ENCODE peak calls at places on chromosome 14, in eight cellular contexts. Q, H, L, N, M, U, P and Y are unnamed samples.

GRCh38 chr14:89721330-89721729 is 233.2 kb downstream of the EFCAB11 start:
- DNase-seq in Q (no peak), H (no peak), L (no peak), N (no peak), M (no peak), U (no peak), P (no peak), Y (no peak)

GRCh38 chr14:70282666-70283065 is 76.8 kb downstream of the COX16 start:
- DNase-seq in Q (no peak), H (no peak), L (no peak), N (no peak), M (no peak), U (no peak), P (no peak), Y (no peak)

GRCh38 chr14:53151867-53152626 is 1.1 kb downstream of the DDHD1 start:
- DNase-seq in Q (peak), H (peak), L (peak), N (peak), M (no peak), U (peak), P (peak), Y (no peak)

GRCh38 chr14:24100197-24100981 is 6.3 kb downstream of the PCK2 start:
- DNase-seq in Q (no peak), H (no peak), L (no peak), N (no peak), M (no peak), U (no peak), P (no peak), Y (no peak)

GRCh38 chr14:22099942-22100763 is 426.5 kb upstream of the OR4E1 start:
- DNase-seq in Q (peak), H (peak), L (peak), N (peak), M (peak), U (peak), P (peak), Y (no peak)

GRCh38 chr14:33451211-33451610 is 499.7 kb downstream of the EGLN3 start:
- DNase-seq in Q (no peak), H (peak), L (no peak), N (no peak), M (no peak), U (no peak), P (no peak), Y (no peak)

GRCh38 chr14:92517761-92518160 is 4.2 kb downstream of the RIN3 start:
- DNase-seq in Q (peak), H (no peak), L (no peak), N (no peak), M (no peak), U (no peak), P (no peak), Y (no peak)

GRCh38 chr14:24051162-24051788 is 534 bp upstream of the CARMIL3 start:
- DNase-seq in Q (no peak), H (no peak), L (no peak), N (no peak), M (no peak), U (peak), P (peak), Y (no peak)

GRCh38 chr14:27384124-27384523 is 786.3 kb upstream of the NOVA1 start:
- DNase-seq in Q (no peak), H (no peak), L (no peak), N (no peak), M (no peak), U (no peak), P (no peak), Y (no peak)

GRCh38 chr14:102711946-102712345 is 65.3 kb upstream of the TRAF3 start:
- DNase-seq in Q (no peak), H (peak), L (no peak), N (no peak), M (no peak), U (no peak), P (no peak), Y (no peak)

GRCh38 chr14:102917056-102917385 is 5.4 kb upstream of the AMN start:
- DNase-seq in Q (no peak), H (no peak), L (no peak), N (no peak), M (no peak), U (peak), P (no peak), Y (no peak)

GRCh38 chr14:48943913-48944312 is 642.3 kb downstream of the RPS29 start:
- DNase-seq in Q (no peak), H (no peak), L (no peak), N (no peak), M (no peak), U (no peak), P (no peak), Y (no peak)

GRCh38 chr14:74048291-74048690 is 29.1 kb downstream of the BBOF1 start:
- DNase-seq in Q (no peak), H (no peak), L (no peak), N (peak), M (no peak), U (no peak), P (no peak), Y (no peak)

GRCh38 chr14:45212231-45212630 is 40.8 kb downstream of the MIS18BP1 start:
- DNase-seq in Q (no peak), H (no peak), L (no peak), N (no peak), M (no peak), U (no peak), P (no peak), Y (no peak)

GRCh38 chr14:32078030-32078793 is 1.1 kb downstream of the ARHGAP5 start:
- DNase-seq in Q (no peak), H (peak), L (peak), N (peak), M (no peak), U (peak), P (peak), Y (no peak)

GRCh38 chr14:32075636-32076277 is 1.3 kb upstream of the ARHGAP5 start:
- DNase-seq in Q (no peak), H (peak), L (peak), N (no peak), M (no peak), U (peak), P (no peak), Y (no peak)

GRCh38 chr14:32077081-32078029 is at the start of gene ARHGAP5:
- DNase-seq in Q (peak), H (peak), L (no peak), N (no peak), M (no peak), U (peak), P (peak), Y (no peak)

GRCh38 chr14:32074887-32075572 is 2.1 kb upstream of the ARHGAP5 start:
- DNase-seq in Q (no peak), H (peak), L (no peak), N (no peak), M (no peak), U (no peak), P (no peak), Y (no peak)

GRCh38 chr14:32076278-32077080 is 625 bp upstream of the ARHGAP5 start:
- DNase-seq in Q (peak), H (peak), L (peak), N (peak), M (peak), U (peak), P (peak), Y (peak)
- TF ChIP-seq POLR2AphosphoS5 in Q (peak), H (peak), L (peak), N (no peak), M (peak), U (peak), P (peak), Y (no peak)

GRCh38 chr14:88556581-88556980 is 1.8 kb upstream of the PTPN21 start:
- DNase-seq in Q (no peak), H (no peak), L (no peak), N (no peak), M (no peak), U (no peak), P (no peak), Y (no peak)

GRCh38 chr14:88562532-88562830 is 356 bp upstream of the ZC3H14 start:
- DNase-seq in Q (no peak), H (no peak), L (no peak), N (no peak), M (no peak), U (no peak), P (no peak), Y (no peak)

GRCh38 chr14:88563845-88564244 is 1.0 kb downstream of the ZC3H14 start:
- DNase-seq in Q (no peak), H (no peak), L (no peak), N (no peak), M (no peak), U (no peak), P (no peak), Y (no peak)

GRCh38 chr14:88562831-88563686 is at the start of gene ZC3H14:
- DNase-seq in Q (peak), H (peak), L (peak), N (peak), M (no peak), U (peak), P (peak), Y (peak)

GRCh38 chr14:88559852-88560251 is 3.0 kb upstream of the ZC3H14 start:
- DNase-seq in Q (no peak), H (peak), L (no peak), N (no peak), M (no peak), U (no peak), P (no peak), Y (no peak)
- TF ChIP-seq CTCF in Q (peak), H (peak), L (peak), N (peak), M (peak), U (peak), P (no peak), Y (peak)

GRCh38 chr14:95946867-95947266 is 70.2 kb downstream of the TUNAR start:
- DNase-seq in Q (no peak), H (no peak), L (no peak), N (no peak), M (no peak), U (no peak), P (no peak), Y (no peak)

GRCh38 chr14:95943699-95944098 is 67.1 kb downstream of the TUNAR start:
- DNase-seq in Q (no peak), H (no peak), L (no peak), N (no peak), M (no peak), U (no peak), P (no peak), Y (no peak)

GRCh38 chr14:95953111-95953724 is 76.6 kb downstream of the TUNAR start:
- DNase-seq in Q (no peak), H (no peak), L (no peak), N (no peak), M (no peak), U (no peak), P (no peak), Y (no peak)

GRCh38 chr14:95948608-95949007 is 72.0 kb downstream of the TUNAR start:
- DNase-seq in Q (no peak), H (no peak), L (no peak), N (no peak), M (no peak), U (no peak), P (no peak), Y (no peak)
- TF ChIP-seq POLR2AphosphoS5 in Q (no peak), H (no peak), L (no peak), N (no peak), M (no peak), U (no peak), P (no peak), Y (no peak)

GRCh38 chr14:75259510-75259855 is 19.1 kb upstream of the FOS start:
- DNase-seq in Q (no peak), H (no peak), L (no peak), N (no peak), M (no peak), U (no peak), P (no peak), Y (no peak)

GRCh38 chr14:75267141-75267601 is 11.5 kb upstream of the FOS start:
- DNase-seq in Q (peak), H (no peak), L (no peak), N (no peak), M (no peak), U (no peak), P (no peak), Y (no peak)

GRCh38 chr14:75262641-75263040 is 16.0 kb upstream of the FOS start:
- DNase-seq in Q (no peak), H (no peak), L (no peak), N (no peak), M (no peak), U (no peak), P (no peak), Y (no peak)

GRCh38 chr14:75259946-75260545 is 18.6 kb upstream of the FOS start:
- DNase-seq in Q (no peak), H (no peak), L (no peak), N (no peak), M (no peak), U (no peak), P (no peak), Y (no peak)

GRCh38 chr14:75264036-75264435 is 14.6 kb upstream of the FOS start:
- DNase-seq in Q (peak), H (no peak), L (peak), N (no peak), M (no peak), U (no peak), P (no peak), Y (no peak)
- TF ChIP-seq CTCF in Q (no peak), H (no peak), L (peak), N (no peak), M (no peak), U (no peak), P (no peak), Y (no peak)

DNA sequence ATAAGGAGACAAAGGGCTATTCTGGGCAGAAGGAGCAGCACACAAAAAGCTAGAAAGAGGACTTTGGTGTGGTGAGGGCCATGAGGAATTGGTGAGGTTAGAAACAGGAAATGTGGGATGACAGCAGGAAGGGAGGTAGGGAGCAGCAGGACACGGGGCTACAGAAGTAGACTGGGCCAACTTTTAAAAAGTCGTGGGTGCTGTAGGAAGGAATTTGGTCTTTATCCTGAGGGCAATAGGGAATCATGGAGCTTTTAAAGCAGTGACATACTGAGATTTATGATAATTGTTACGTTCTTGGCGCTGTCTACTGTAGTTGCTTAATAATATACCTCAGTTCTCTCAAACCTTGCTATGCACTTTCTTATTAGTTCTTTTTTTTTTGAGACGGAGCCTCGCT is 8.2 kb upstream of the CHURC1 start:
- DNase-seq in Q (no peak), H (no peak), L (no peak), N (no peak), M (no peak), U (no peak), P (no peak), Y (no peak)
- TF ChIP-seq POLR2AphosphoS5 in Q (no peak), H (no peak), L (no peak), N (no peak), M (no peak), U (no peak), P (no peak), Y (no peak)

GRCh38 chr14:72054929-72055328 is 122.7 kb downstream of the RGS6 start:
- DNase-seq in Q (no peak), H (no peak), L (no peak), N (no peak), M (no peak), U (no peak), P (no peak), Y (no peak)
- TF ChIP-seq CTCF in Q (no peak), H (no peak), L (no peak), N (no peak), M (no peak), U (no peak), P (no peak), Y (no peak)

DNA sequence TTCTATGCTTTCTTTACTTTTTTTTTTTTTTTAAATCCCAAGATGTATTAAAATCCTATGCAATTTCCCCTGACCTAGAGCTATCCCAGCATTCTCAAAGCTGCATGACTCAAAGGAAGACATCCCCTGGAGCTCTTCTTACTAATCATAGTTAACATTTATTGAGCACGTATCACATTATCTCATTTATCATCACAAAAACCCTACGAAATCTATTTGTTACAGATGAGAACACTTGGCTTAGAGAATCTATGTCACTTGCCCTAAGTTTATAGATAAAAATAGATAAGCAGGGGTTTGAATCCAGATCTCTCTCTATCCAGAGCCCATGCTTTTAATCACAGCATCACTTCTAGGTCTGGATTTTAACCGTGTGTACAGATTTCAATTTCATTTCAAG is 177.9 kb upstream of the FRMD6 start:
- DNase-seq in Q (no peak), H (no peak), L (no peak), N (no peak), M (no peak), U (no peak), P (no peak), Y (no peak)
- TF ChIP-seq POLR2AphosphoS5 in Q (no peak), H (no peak), L (no peak), N (no peak), M (no peak), U (no peak), P (no peak), Y (no peak)

GRCh38 chr14:81209187-81209836 is 11.4 kb downstream of the GTF2A1 start:
- DNase-seq in Q (no peak), H (no peak), L (no peak), N (no peak), M (no peak), U (no peak), P (no peak), Y (peak)

GRCh38 chr14:81206115-81206514 is 14.6 kb downstream of the GTF2A1 start:
- DNase-seq in Q (no peak), H (peak), L (no peak), N (no peak), M (peak), U (no peak), P (no peak), Y (no peak)

GRCh38 chr14:81208489-81208888 is 12.3 kb downstream of the GTF2A1 start:
- DNase-seq in Q (no peak), H (no peak), L (no peak), N (no peak), M (no peak), U (no peak), P (no peak), Y (no peak)

DNA sequence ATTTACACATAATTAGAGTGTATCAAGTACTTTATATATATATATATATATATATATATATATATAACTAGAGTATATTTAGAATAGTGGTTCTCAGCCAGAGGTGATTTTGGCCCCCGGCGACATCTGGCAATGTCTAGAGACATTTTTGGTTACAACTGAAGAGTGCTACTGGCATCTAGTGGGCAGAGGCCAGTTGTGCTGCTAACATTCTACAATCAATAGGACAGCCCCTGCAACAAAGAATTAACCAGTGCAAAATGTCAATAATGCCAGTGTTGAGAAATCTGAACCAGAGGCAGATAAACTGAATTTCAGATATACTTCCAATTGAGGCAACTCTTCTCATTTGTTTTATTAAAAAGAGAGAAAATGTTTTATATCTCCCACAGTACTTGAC is 8.9 kb downstream of the GTF2A1 start:
- DNase-seq in Q (no peak), H (peak), L (no peak), N (no peak), M (no peak), U (no peak), P (no peak), Y (no peak)
- TF ChIP-seq CTCF in Q (peak), H (peak), L (peak), N (no peak), M (no peak), U (no peak), P (peak), Y (peak)

GRCh38 chr14:77457115-77457521 is 283 bp downstream of the VIPAS39 start:
- DNase-seq in Q (no peak), H (no peak), L (no peak), N (no peak), M (no peak), U (no peak), P (no peak), Y (no peak)
- TF ChIP-seq POLR2AphosphoS5 in Q (no peak), H (no peak), L (no peak), N (no peak), M (no peak), U (no peak), P (no peak), Y (no peak)